ENCODE peak calls at places on chromosomes 1 and 21, in five cellular contexts. J, Q, P, Z and C are unnamed samples.
A peak's percentile ranks its signal among the peaks of the same experiment; 100 is the strongest.

GRCh38 chr1:46171351-46171750 is 3.5 kb upstream of the TSPAN1 start:
- DNase-seq in P (no peak), Q (peak; percentile 76), J (no peak), Z (no peak), C (no peak)

GRCh38 chr1:87292684-87293493 is 35.8 kb upstream of the LMO4 start:
- DNase-seq in J (peak; percentile 18), Q (peak; percentile 62), P (peak; percentile 46), Z (peak; percentile 27), C (no peak)

GRCh38 chr1:2170211-2170610 is 24.4 kb downstream of the FAAP20 start:
- DNase-seq in Q (no peak), P (no peak), J (no peak), Z (no peak), C (no peak)

GRCh38 chr1:11613347-11613746 is 40.9 kb downstream of the FBXO2 start:
- DNase-seq in P (no peak), Z (no peak), J (no peak), Q (no peak), C (no peak)

GRCh38 chr1:205354259-205354904 is 2.3 kb downstream of the KLHDC8A start:
- DNase-seq in P (no peak), J (peak; percentile 41), Z (peak; percentile 68), Q (peak; percentile 59), C (no peak)

GRCh38 chr1:91731815-91732214 is 154.1 kb downstream of the TGFBR3 start:
- DNase-seq in J (peak; percentile 43), Z (no peak), P (no peak), Q (no peak), C (no peak)

GRCh38 chr1:180519846-180520245 is 17.5 kb upstream of the ACBD6 start:
- DNase-seq in Z (no peak), P (no peak), J (no peak), Q (no peak), C (no peak)

GRCh38 chr1:109113787-109114568 is at the start of gene ELAPOR1:
- DNase-seq in Z (peak; percentile 79), J (peak; percentile 93), Q (peak; percentile 50), P (no peak), C (no peak)

GRCh38 chr21:34690041-34690792 is 21.4 kb downstream of the CLIC6 start:
- DNase-seq in P (no peak), Z (no peak), J (no peak), Q (no peak), C (peak; percentile 63)

GRCh38 chr1:65469126-65469888 is 48.8 kb downstream of the LEPR start:
- DNase-seq in Q (no peak), P (no peak), Z (no peak), J (no peak), C (no peak)

GRCh38 chr1:103435443-103435842 is 90.1 kb upstream of the RNPC3 start:
- DNase-seq in Q (no peak), J (no peak), P (no peak), Z (no peak), C (no peak)

GRCh38 chr1:53342735-53343470 is 15.0 kb upstream of the LRP8 start:
- DNase-seq in P (no peak), Z (no peak), J (no peak), Q (peak; percentile 6), C (no peak)